ENCODE peak calls at places on chromosomes 4 and X, in eight cellular contexts. A, M, N, Y, J, P, Q and Z are unnamed samples.

GRCh38 chr4:14920759-14921313 is 81.4 kb upstream of the CPEB2 start:
- DNase-seq in A (no peak), M (no peak), N (no peak), Y (no peak), J (no peak), P (no peak), Q (no peak), Z (no peak)

GRCh38 chr4:41418444-41418843 is 119.5 kb upstream of the LIMCH1 start:
- DNase-seq in A (no peak), M (no peak), N (peak; percentile 9), Y (peak; percentile 27), J (no peak), P (no peak), Q (peak; percentile 62), Z (peak; percentile 10)

GRCh38 chr4:41631538-41631937 is 93.6 kb downstream of the LIMCH1 start:
- DNase-seq in A (no peak), M (no peak), N (no peak), Y (no peak), J (no peak), P (no peak), Q (no peak), Z (no peak)

GRCh38 chr4:100117749-100118148 is 72.5 kb downstream of the DDIT4L start:
- DNase-seq in A (no peak), M (no peak), N (no peak), Y (no peak), J (no peak), P (no peak), Q (no peak), Z (no peak)

GRCh38 chrX:103441878-103442535 is 65.7 kb downstream of the BEX3 start:
- DNase-seq in A (no peak), M (no peak), N (no peak), Y (no peak), J (no peak), P (no peak), Q (no peak), Z (no peak)

GRCh38 chr4:176309046-176309445 is 10.7 kb upstream of the SPCS3 start:
- DNase-seq in A (no peak), M (no peak), N (no peak), Y (no peak), J (peak; percentile 7), P (no peak), Q (no peak), Z (no peak)

GRCh38 chr4:149518471-149518870 is 297.2 kb downstream of the IQCM start:
- DNase-seq in A (no peak), M (no peak), N (no peak), Y (no peak), J (no peak), P (no peak), Q (no peak), Z (no peak)

GRCh38 chr4:186537843-186538521 is 17.4 kb downstream of the MTNR1A start:
- DNase-seq in A (no peak), M (no peak), N (no peak), Y (no peak), J (no peak), P (no peak), Q (no peak), Z (no peak)

GRCh38 chr4:147909225-147909624 is 177.3 kb downstream of the ARHGAP10 start:
- DNase-seq in A (no peak), M (no peak), N (no peak), Y (no peak), J (no peak), P (no peak), Q (no peak), Z (no peak)

GRCh38 chr4:69546121-69546520 is 50.4 kb upstream of the UGT2B4 start:
- DNase-seq in A (no peak), M (no peak), N (no peak), Y (no peak), J (no peak), P (no peak), Q (no peak), Z (no peak)

GRCh38 chrX:41889317-41890025 is 33.9 kb downstream of the CASK start:
- DNase-seq in A (no peak), M (no peak), N (no peak), Y (no peak), J (no peak), P (no peak), Q (no peak), Z (no peak)

GRCh38 chr4:155705664-155706063 is 39.0 kb downstream of the GUCY1A1 start:
- DNase-seq in A (no peak), M (no peak), N (no peak), Y (no peak), J (no peak), P (no peak), Q (no peak), Z (no peak)

GRCh38 chrX:150486011-150486410 is 82.4 kb upstream of the MTM1 start:
- DNase-seq in A (no peak), M (peak; percentile 31), N (no peak), Y (peak; percentile 49), J (peak; percentile 67), P (no peak), Q (peak; percentile 28), Z (no peak)

GRCh38 chrX:2342878-2343277 is 157.9 kb downstream of the DHRSX start:
- DNase-seq in A (no peak), M (no peak), N (peak; percentile 63), Y (no peak), J (no peak), P (no peak), Q (no peak), Z (no peak)

GRCh38 chrX:10049246-10049645 is 82.1 kb downstream of the CLDN34 start:
- DNase-seq in A (no peak), M (no peak), N (no peak), Y (no peak), J (no peak), P (no peak), Q (no peak), Z (no peak)

GRCh38 chr4:2290488-2290887 is 28.6 kb upstream of the MXD4 start:
- DNase-seq in A (peak; percentile 18), M (no peak), N (no peak), Y (no peak), J (no peak), P (no peak), Q (no peak), Z (no peak)

GRCh38 chr4:74000301-74000700 is 1.8 kb upstream of the CXCL5 start:
- DNase-seq in A (no peak), M (no peak), N (no peak), Y (no peak), J (no peak), P (no peak), Q (no peak), Z (no peak)

GRCh38 chr4:119977546-119977945 is 89.1 kb downstream of the MAD2L1 start:
- DNase-seq in A (no peak), M (no peak), N (no peak), Y (no peak), J (no peak), P (no peak), Q (no peak), Z (no peak)

GRCh38 chr4:6582889-6583504 is 8.0 kb downstream of the MAN2B2 start:
- DNase-seq in A (no peak), M (no peak), N (no peak), Y (no peak), J (no peak), P (no peak), Q (no peak), Z (no peak)

GRCh38 chr4:183831689-183832088 is 73.4 kb upstream of the STOX2 start:
- DNase-seq in A (no peak), M (no peak), N (no peak), Y (no peak), J (peak; percentile 39), P (no peak), Q (no peak), Z (no peak)
- TF ChIP-seq CTCF in A (no peak), M (no peak), N (no peak), Y (no peak), J (no peak), P (no peak), Q (no peak), Z (no peak)

GRCh38 chr4:173590697-173591096 is 60.7 kb upstream of the HAND2 start:
- DNase-seq in A (no peak), M (no peak), N (no peak), Y (no peak), J (no peak), P (no peak), Q (no peak), Z (no peak)

GRCh38 chr4:173585876-173586572 is 56.0 kb upstream of the HAND2 start:
- DNase-seq in A (no peak), M (no peak), N (no peak), Y (no peak), J (no peak), P (no peak), Q (no peak), Z (no peak)

GRCh38 chr4:173591760-173592159 is 61.7 kb upstream of the HAND2 start:
- DNase-seq in A (no peak), M (no peak), N (no peak), Y (no peak), J (no peak), P (no peak), Q (no peak), Z (no peak)
- TF ChIP-seq CTCF in A (no peak), M (no peak), N (no peak), Y (no peak), J (no peak), P (no peak), Q (no peak), Z (no peak)

GRCh38 chr4:113823291-113823659 is 61.7 kb upstream of the CAMK2D start:
- DNase-seq in A (no peak), M (no peak), N (no peak), Y (no peak), J (no peak), P (no peak), Q (no peak), Z (no peak)
- TF ChIP-seq CTCF in A (no peak), M (no peak), N (no peak), Y (no peak), J (no peak), P (no peak), Q (no peak), Z (no peak)

GRCh38 chr4:8033067-8033755 is 93.5 kb upstream of the AFAP1 start:
- DNase-seq in A (no peak), M (no peak), N (no peak), Y (no peak), J (no peak), P (no peak), Q (no peak), Z (no peak)

GRCh38 chr4:8037150-8037769 is 97.6 kb upstream of the AFAP1 start:
- DNase-seq in A (no peak), M (no peak), N (no peak), Y (no peak), J (no peak), P (no peak), Q (no peak), Z (no peak)

GRCh38 chr4:8033776-8034528 is 94.3 kb upstream of the AFAP1 start:
- DNase-seq in A (no peak), M (no peak), N (no peak), Y (no peak), J (no peak), P (no peak), Q (no peak), Z (no peak)

GRCh38 chr4:8038083-8038482 is 98.4 kb upstream of the AFAP1 start:
- DNase-seq in A (no peak), M (no peak), N (no peak), Y (no peak), J (no peak), P (no peak), Q (no peak), Z (no peak)

DNA sequence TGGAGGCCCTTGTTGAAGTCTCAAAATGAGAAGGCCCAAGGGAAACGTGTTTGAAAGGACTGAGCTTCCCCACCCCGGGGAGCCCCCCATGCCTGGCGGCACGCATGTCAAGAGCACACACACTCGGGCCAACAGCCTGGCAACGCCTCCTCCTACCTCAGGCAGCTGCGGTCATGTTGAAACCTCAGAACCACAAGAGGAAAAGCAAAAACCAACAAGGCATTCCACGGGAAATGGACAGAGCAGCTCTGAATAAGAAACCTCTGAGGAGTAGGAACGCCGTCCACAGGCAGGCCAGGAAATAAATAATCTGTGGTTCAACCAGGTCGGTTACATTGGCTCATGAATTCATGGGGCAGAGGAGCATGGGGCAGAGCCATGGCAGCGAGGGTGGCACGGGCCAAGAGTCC is 95.7 kb upstream of the AFAP1 start:
- DNase-seq in A (no peak), M (no peak), N (no peak), Y (no peak), J (no peak), P (no peak), Q (no peak), Z (no peak)
- TF ChIP-seq CTCF in A (no peak), M (no peak), N (no peak), Y (no peak), J (no peak), P (no peak), Q (no peak), Z (no peak)